ENCODE peak calls at places on chromosomes 1 and 21, in four cellular contexts. Z is cardiac fibroblast, D is astrocyte of the spinal cord, W is HFF-Myc. H is an unnamed sample.

GRCh38 chr1:228410015-228410414 is 3.4 kb upstream of the TRIM11 start:
- DNase-seq in Z (peak), D (no peak), W (no peak), H (no peak)

GRCh38 chr1:246107516-246108277 is 399.4 kb downstream of the SMYD3 start:
- DNase-seq in Z (peak), D (peak), W (peak), H (no peak)

GRCh38 chr1:1085171-1085841 is 11.2 kb upstream of the RNF223 start:
- DNase-seq in Z (no peak), D (no peak), W (no peak), H (no peak)

GRCh38 chr1:22709891-22710687 is 550 bp upstream of the EPHB2 start:
- DNase-seq in Z (peak), D (peak), W (no peak), H (no peak)

GRCh38 chr1:111516008-111516535 is 12.6 kb upstream of the ADORA3 start:
- DNase-seq in Z (peak), D (peak), W (peak), H (peak)

GRCh38 chr1:167698313-167698712 is 23.5 kb upstream of the MPZL1 start:
- DNase-seq in Z (no peak), D (no peak), W (no peak), H (no peak)

GRCh38 chr1:20446796-20447195 is 39.2 kb downstream of the CAMK2N1 start:
- DNase-seq in Z (no peak), D (no peak), W (no peak), H (no peak)

GRCh38 chr1:85579619-85580018 is 942 bp upstream of the CCN1 start:
- DNase-seq in Z (peak), D (peak), W (peak), H (no peak)

GRCh38 chr1:180863158-180863775 is 49.4 kb upstream of the KIAA1614 start:
- DNase-seq in Z (peak), D (peak), W (peak), H (peak)

GRCh38 chr1:180136311-180136967 is 18.2 kb upstream of the QSOX1 start:
- DNase-seq in Z (no peak), D (no peak), W (no peak), H (no peak)

GRCh38 chr1:170594227-170594626 is 62.3 kb downstream of the GORAB start:
- DNase-seq in Z (no peak), D (no peak), W (no peak), H (no peak)

GRCh38 chr21:44442266-44443125 is 12.8 kb upstream of the LRRC3 start:
- DNase-seq in Z (no peak), D (no peak), W (no peak), H (no peak)

GRCh38 chr1:92599184-92599583 is 112.5 kb upstream of the GFI1 start:
- DNase-seq in Z (peak), D (peak), W (no peak), H (no peak)

GRCh38 chr1:14970115-14970798 is 183.3 kb upstream of the TMEM51 start:
- DNase-seq in Z (peak), D (peak), W (peak), H (peak)

GRCh38 chr1:206502813-206503212 is 4.5 kb upstream of the RASSF5 start:
- DNase-seq in Z (no peak), D (no peak), W (no peak), H (no peak)

GRCh38 chr21:39137248-39138186 is 45.7 kb downstream of the PSMG1 start:
- DNase-seq in Z (peak), D (peak), W (no peak), H (no peak)

GRCh38 chr1:183234660-183235476 is 48.8 kb downstream of the LAMC2 start:
- DNase-seq in Z (peak), D (peak), W (peak), H (no peak)

GRCh38 chr1:9204156-9204720 is 30.3 kb upstream of the H6PD start:
- DNase-seq in Z (no peak), D (no peak), W (no peak), H (no peak)

GRCh38 chr1:85584264-85584781 is 3.8 kb downstream of the CCN1 start:
- DNase-seq in Z (peak), D (peak), W (no peak), H (no peak)

GRCh38 chr1:7770939-7771672 is at the start of gene VAMP3:
- DNase-seq in Z (peak), D (peak), W (peak), H (peak)

GRCh38 chr21:45048968-45049367 is 25.4 kb upstream of the ADARB1 start:
- DNase-seq in Z (no peak), D (no peak), W (no peak), H (no peak)

GRCh38 chr1:81832573-81832972 is 31.8 kb downstream of the ADGRL2 start:
- DNase-seq in Z (peak), D (peak), W (no peak), H (no peak)